ENCODE peak calls at places on chromosomes 2 and 18, in four cellular contexts. Z is epithelial cell of esophagus, Q is retinal pigment epithelial cell, Y is LoVo. H is an unnamed sample.

GRCh38 chr18:11308499-11308898 is 159.1 kb upstream of the PIEZO2 start:
- DNase-seq in Z (no peak), Q (no peak), Y (no peak), H (no peak)

GRCh38 chr2:120175000-120175581 is 48.1 kb downstream of the TMEM185B start:
- DNase-seq in Q (peak), Z (peak), Y (peak), H (peak)

GRCh38 chr2:203803046-203803429 is 64.5 kb upstream of the CTLA4 start:
- DNase-seq in Q (no peak), Y (no peak), Z (no peak), H (no peak)

GRCh38 chr2:10331033-10331701 is 28.5 kb downstream of the HPCAL1 start:
- DNase-seq in Q (no peak), Y (no peak), Z (no peak), H (peak)

GRCh38 chr2:228079194-228079593 is 102.3 kb downstream of the SPHKAP start:
- DNase-seq in Y (no peak), Z (no peak), Q (no peak), H (no peak)

GRCh38 chr2:197677483-197677882 is 2.1 kb upstream of the RFTN2 start:
- DNase-seq in Q (no peak), Z (peak), Y (no peak), H (no peak)

GRCh38 chr2:215773728-215774127 is 239.6 kb downstream of the MREG start:
- DNase-seq in Y (no peak), Z (peak), Q (no peak), H (no peak)

GRCh38 chr2:240936106-240936505 is 30.0 kb downstream of the CROCC2 start:
- DNase-seq in Y (no peak), Q (no peak), Z (no peak), H (no peak)

GRCh38 chr2:16062471-16063250 is 122.3 kb downstream of the MYCN start:
- DNase-seq in Z (no peak), Q (no peak), Y (no peak), H (no peak)

GRCh38 chr2:235811446-235812184 is 317.8 kb downstream of the AGAP1 start:
- DNase-seq in Z (no peak), Y (no peak), Q (no peak), H (no peak)

GRCh38 chr2:98554116-98554861 is 54.0 kb downstream of the COA5 start:
- DNase-seq in Q (no peak), Z (no peak), Y (no peak), H (no peak)

GRCh38 chr18:47370052-47370451 is 118.6 kb upstream of the SKOR2 start:
- DNase-seq in Q (no peak), Z (no peak), Y (no peak), H (no peak)

GRCh38 chr2:174544156-174544555 is 53.4 kb downstream of the WIPF1 start:
- DNase-seq in Z (no peak), Q (no peak), Y (no peak), H (no peak)

GRCh38 chr2:25521665-25522387 is 151.6 kb downstream of the DTNB start:
- DNase-seq in Y (peak), Z (peak), Q (peak), H (peak)

GRCh38 chr2:190450363-190450762 is 42.2 kb downstream of the MFSD6 start:
- DNase-seq in Y (no peak), Z (no peak), Q (no peak), H (no peak)

GRCh38 chr2:9703085-9703641 is 72.4 kb upstream of the YWHAQ start:
- DNase-seq in Y (peak), Z (peak), Q (peak), H (peak)

GRCh38 chr2:153059338-153060052 is 341.1 kb downstream of the ARL6IP6 start:
- DNase-seq in Z (peak), Y (peak), Q (peak), H (peak)

GRCh38 chr2:71564361-71564760 is 111.0 kb downstream of the DYSF start:
- DNase-seq in Q (no peak), Z (no peak), Y (no peak), H (no peak)

GRCh38 chr2:132991464-132992045 is 321.6 kb upstream of the LYPD1 start:
- DNase-seq in Y (no peak), Z (no peak), Q (no peak), H (no peak)

GRCh38 chr2:73859721-73860586 is 31.2 kb downstream of the STAMBP start:
- DNase-seq in Y (no peak), Q (no peak), Z (peak), H (peak)

GRCh38 chr18:23596183-23596582 is 9.9 kb upstream of the NPC1 start:
- DNase-seq in Q (no peak), Z (no peak), Y (no peak), H (no peak)

GRCh38 chr2:42801388-42801787 is 9.0 kb upstream of the HAAO start:
- DNase-seq in Q (no peak), Z (peak), Y (no peak), H (no peak)

GRCh38 chr18:6941988-6942387 is 175.6 kb downstream of the LAMA1 start:
- DNase-seq in Y (no peak), Q (no peak), Z (no peak), H (no peak)

GRCh38 chr2:24762518-24762917 is 30.7 kb downstream of the PTRHD1 start:
- DNase-seq in Q (no peak), Z (no peak), Y (no peak), H (no peak)

GRCh38 chr18:46343940-46344372 is 239.8 kb downstream of the HAUS1 start:
- DNase-seq in Z (peak), Q (no peak), Y (no peak), H (no peak)

GRCh38 chr2:60412626-60413025 is 140.8 kb downstream of the BCL11A start:
- DNase-seq in Q (no peak), Y (no peak), Z (no peak), H (no peak)

H was measured in A549.